ENCODE peak calls at places on chromosomes 6 and 20, in five cellular contexts. X is epithelial cell of proximal tubule, J is breast epithelium, A is A549, G is mammary epithelial cell. H is an unnamed sample.
A peak's percentile ranks its signal among the peaks of the same experiment; 100 is the strongest.

GRCh38 chr6:17908831-17909230 is 78.6 kb downstream of the KIF13A start:
- DNase-seq in X (no peak), J (no peak), A (no peak), G (no peak), H (no peak)

GRCh38 chr6:118932421-118932820 is 2.5 kb downstream of the MCM9 start:
- DNase-seq in X (no peak), J (no peak), A (no peak), G (no peak), H (no peak)

GRCh38 chr20:17645546-17646208 is 36.4 kb downstream of the RRBP1 start:
- DNase-seq in X (no peak), J (no peak), A (no peak), G (no peak), H (no peak)

GRCh38 chr20:40945189-40945588 is 83.4 kb upstream of the TOP1 start:
- DNase-seq in X (no peak), J (no peak), A (no peak), G (no peak), H (no peak)

GRCh38 chr6:11113038-11113437 is 1.5 kb upstream of the ERVFRD-1 start:
- DNase-seq in X (no peak), J (no peak), A (no peak), G (no peak), H (no peak)

GRCh38 chr6:156420172-156420993 is 356.8 kb upstream of the ARID1B start:
- DNase-seq in X (no peak), J (no peak), A (no peak), G (no peak), H (no peak)

GRCh38 chr20:25223179-25223661 is 24.7 kb upstream of the PYGB start:
- DNase-seq in X (no peak), J (no peak), A (peak; percentile 97), G (peak; percentile 99), H (peak; percentile 93)

GRCh38 chr6:32886674-32887383 is 32.8 kb downstream of the PSMB9 start:
- DNase-seq in X (no peak), J (no peak), A (no peak), G (peak; percentile 63), H (peak; percentile 29)

GRCh38 chr20:11329271-11329670 is 588.4 kb upstream of the BTBD3 start:
- DNase-seq in X (no peak), J (no peak), A (no peak), G (peak; percentile 53), H (no peak)

GRCh38 chr6:137493218-137494038 is 766 bp downstream of the OLIG3 start:
- DNase-seq in X (no peak), J (no peak), A (no peak), G (no peak), H (no peak)

GRCh38 chr20:59470521-59470920 is 133.8 kb upstream of the PHACTR3 start:
- DNase-seq in X (no peak), J (no peak), A (no peak), G (no peak), H (no peak)

GRCh38 chr20:45098096-45098773 is 2.7 kb downstream of the KCNS1 start:
- DNase-seq in X (no peak), J (no peak), A (no peak), G (no peak), H (no peak)

GRCh38 chr20:59647271-59647670 is 42.9 kb downstream of the PHACTR3 start:
- DNase-seq in X (no peak), J (no peak), A (no peak), G (no peak), H (no peak)

GRCh38 chr6:99165838-99166237 is 183.6 kb downstream of the FAXC start:
- DNase-seq in X (no peak), J (no peak), A (no peak), G (no peak), H (no peak)

GRCh38 chr6:33905081-33905609 is 101.3 kb upstream of the MLN start:
- DNase-seq in X (no peak), J (no peak), A (no peak), G (peak; percentile 14), H (no peak)

GRCh38 chr6:127303917-127304316 is 37.3 kb downstream of the RNF146 start:
- DNase-seq in X (no peak), J (no peak), A (no peak), G (no peak), H (no peak)

GRCh38 chr6:4820704-4821276 is 44.6 kb downstream of the CDYL start:
- DNase-seq in X (no peak), J (no peak), A (no peak), G (no peak), H (no peak)

GRCh38 chr6:26170181-26170580 is 83.0 kb downstream of the HFE start:
- DNase-seq in X (no peak), J (no peak), A (no peak), G (no peak), H (no peak)

GRCh38 chr6:47221565-47221964 is 88.1 kb downstream of the TNFRSF21 start:
- DNase-seq in X (no peak), J (no peak), A (no peak), G (no peak), H (no peak)

GRCh38 chr6:109237082-109237985 is 142.0 kb downstream of the CEP57L1 start:
- DNase-seq in X (no peak), J (no peak), A (no peak), G (no peak), H (no peak)

GRCh38 chr6:97726378-97726777 is 443.4 kb upstream of the MMS22L start:
- DNase-seq in X (no peak), J (no peak), A (no peak), G (no peak), H (no peak)

GRCh38 chr6:155245871-155246270 is 17.9 kb upstream of the CLDN20 start:
- DNase-seq in X (no peak), J (no peak), A (no peak), G (no peak), H (no peak)

GRCh38 chr6:103734016-103734415 is 1125.7 kb downstream of the HACE1 start:
- DNase-seq in X (no peak), J (no peak), A (no peak), G (no peak), H (no peak)

GRCh38 chr6:110518281-110518623 is 41.8 kb upstream of the SLC22A16 start:
- DNase-seq in X (no peak), J (no peak), A (peak; percentile 56), G (no peak), H (no peak)
- TF ChIP-seq CTCF in X (peak; percentile 64), J (peak; percentile 19), A (peak; percentile 41), G (peak; percentile 61), H (peak; percentile 59)

GRCh38 chr6:122730334-122730733 is 49.2 kb upstream of the FABP7 start:
- DNase-seq in X (no peak), J (no peak), A (no peak), G (no peak), H (no peak)

GRCh38 chr6:122722746-122723145 is 56.8 kb upstream of the FABP7 start:
- DNase-seq in X (no peak), J (no peak), A (no peak), G (no peak), H (no peak)

GRCh38 chr6:122730775-122731386 is 48.6 kb upstream of the FABP7 start:
- DNase-seq in X (no peak), J (no peak), A (no peak), G (peak; percentile 29), H (no peak)

GRCh38 chr6:122726649-122727048 is 52.9 kb upstream of the FABP7 start:
- DNase-seq in X (no peak), J (no peak), A (no peak), G (peak; percentile 33), H (no peak)
- TF ChIP-seq CTCF in X (peak; percentile 78), J (peak; percentile 19), A (peak; percentile 38), G (peak; percentile 71), H (peak; percentile 75)

GRCh38 chr6:41021832-41022231 is 17.2 kb downstream of the UNC5CL start:
- DNase-seq in X (no peak), J (no peak), A (peak; percentile 45), G (peak; percentile 70), H (no peak)
- TF ChIP-seq CTCF in X (peak; percentile 60), J (no peak), A (peak; percentile 65), G (peak; percentile 42), H (peak; percentile 40)

GRCh38 chr6:30613251-30614043 is 3.6 kb downstream of the PPP1R10 start:
- DNase-seq in X (no peak), J (no peak), A (no peak), G (no peak), H (no peak)

GRCh38 chr6:30611856-30612194 is 5.2 kb downstream of the PPP1R10 start:
- DNase-seq in X (no peak), J (no peak), A (no peak), G (no peak), H (no peak)

GRCh38 chr6:30612687-30613248 is 4.3 kb downstream of the PPP1R10 start:
- DNase-seq in X (no peak), J (no peak), A (no peak), G (no peak), H (no peak)

GRCh38 chr6:30611150-30611855 is 5.7 kb downstream of the PPP1R10 start:
- DNase-seq in X (no peak), J (no peak), A (no peak), G (no peak), H (no peak)

DNA sequence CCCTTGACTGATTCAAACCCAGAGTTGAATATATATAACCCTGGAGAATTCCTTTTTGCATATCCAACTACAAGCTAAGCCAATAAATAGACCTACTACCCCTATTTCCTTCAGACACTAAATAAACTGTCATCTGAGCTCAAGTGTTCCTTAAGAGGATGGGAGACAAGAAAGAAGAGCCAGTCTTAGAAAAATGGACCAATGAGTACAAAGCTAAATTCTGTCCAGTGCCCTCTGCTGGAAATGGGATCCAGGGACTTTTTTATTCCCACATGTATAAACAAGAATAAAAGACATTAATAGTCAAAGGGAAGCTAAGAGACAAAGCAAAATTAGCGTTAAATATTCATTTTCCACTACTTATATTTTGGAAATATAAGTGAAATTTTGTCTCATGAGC is 4.8 kb downstream of the PPP1R10 start:
- DNase-seq in X (no peak), J (no peak), A (no peak), G (no peak), H (no peak)
- TF ChIP-seq CTCF in X (peak; percentile 51), J (peak; percentile 13), A (no peak), G (peak; percentile 43), H (peak; percentile 43)